ENCODE peak calls at places on chromosomes 11 and 22, in four cellular contexts. K, G, C and P are unnamed samples.

GRCh38 chr11:2378527-2379210 is 1.6 kb downstream of the CD81 start:
- DNase-seq in K (no peak), G (peak), C (peak), P (no peak)

GRCh38 chr22:25659413-25659812 is 82.6 kb upstream of the MYO18B start:
- DNase-seq in K (no peak), G (no peak), C (no peak), P (no peak)

GRCh38 chr11:58525037-58525614 is 17.2 kb upstream of the OR5B21 start:
- DNase-seq in K (no peak), G (no peak), C (peak), P (no peak)

GRCh38 chr11:65817815-65818680 is 15.7 kb upstream of the SNX32 start:
- DNase-seq in K (peak), G (peak), C (peak), P (peak)

GRCh38 chr11:107783121-107783520 is 71.3 kb upstream of the SLN start:
- DNase-seq in K (no peak), G (no peak), C (no peak), P (no peak)

GRCh38 chr11:95850137-95850536 is 59.8 kb downstream of the CEP57 start:
- DNase-seq in K (no peak), G (no peak), C (no peak), P (no peak)

GRCh38 chr11:128171496-128171895 is 415.9 kb downstream of the ETS1 start:
- DNase-seq in K (no peak), G (no peak), C (peak), P (no peak)

GRCh38 chr22:20312396-20313191 is 7.3 kb downstream of the DGCR6L start:
- DNase-seq in K (peak), G (no peak), C (no peak), P (no peak)

GRCh38 chr11:13354335-13354734 is 76.7 kb downstream of the BMAL1 start:
- DNase-seq in K (no peak), G (peak), C (peak), P (no peak)